ENCODE peak calls at places on chromosomes 2 and 18, in nine cellular contexts. One of them, this sample, is unnamed.

GRCh38 chr2:44974064-44974715 is 32.7 kb downstream of the SIX3 start:
- DNase-seq in AG10803: peak; percentile 39
- DNase-seq in bronchial epithelial cell: peak; percentile 76
- DNase-seq in fibroblast of pulmonary artery: peak; percentile 55
- DNase-seq in astrocyte of the cerebellum: no peak
- DNase-seq in lower lobe of right lung: no peak
- DNase-seq in OCI-LY7: peak; percentile 63
- DNase-seq in RWPE1: peak; percentile 46
- DNase-seq in K562: peak; percentile 68
- DNase-seq in this sample: peak; percentile 41

GRCh38 chr2:216624251-216624650 is 9.0 kb upstream of the IGFBP2 start:
- DNase-seq in AG10803: no peak
- DNase-seq in bronchial epithelial cell: no peak
- DNase-seq in fibroblast of pulmonary artery: no peak
- DNase-seq in astrocyte of the cerebellum: no peak
- DNase-seq in lower lobe of right lung: no peak
- DNase-seq in OCI-LY7: no peak
- DNase-seq in RWPE1: no peak
- DNase-seq in K562: no peak
- DNase-seq in this sample: no peak

GRCh38 chr2:238108423-238109201 is 8.5 kb downstream of the ESPNL start:
- DNase-seq in AG10803: no peak
- DNase-seq in bronchial epithelial cell: no peak
- DNase-seq in fibroblast of pulmonary artery: no peak
- DNase-seq in astrocyte of the cerebellum: no peak
- DNase-seq in lower lobe of right lung: peak; percentile 49
- DNase-seq in OCI-LY7: peak; percentile 94
- DNase-seq in RWPE1: no peak
- DNase-seq in K562: peak; percentile 53
- DNase-seq in this sample: no peak

GRCh38 chr2:27042159-27042661 is 9.3 kb upstream of the AGBL5 start:
- DNase-seq in AG10803: no peak
- DNase-seq in bronchial epithelial cell: no peak
- DNase-seq in fibroblast of pulmonary artery: no peak
- DNase-seq in astrocyte of the cerebellum: no peak
- DNase-seq in lower lobe of right lung: no peak
- DNase-seq in OCI-LY7: peak; percentile 62
- DNase-seq in RWPE1: no peak
- DNase-seq in K562: no peak
- DNase-seq in this sample: no peak

GRCh38 chr2:201466050-201466660 is 14.6 kb downstream of the STRADB start:
- DNase-seq in AG10803: peak; percentile 66
- DNase-seq in bronchial epithelial cell: peak; percentile 64
- DNase-seq in fibroblast of pulmonary artery: peak; percentile 70
- DNase-seq in astrocyte of the cerebellum: peak; percentile 42
- DNase-seq in lower lobe of right lung: no peak
- DNase-seq in OCI-LY7: no peak
- DNase-seq in RWPE1: peak; percentile 54
- DNase-seq in K562: no peak
- DNase-seq in this sample: peak; percentile 74

GRCh38 chr2:3637311-3637675 is 20.7 kb upstream of the ALLC start:
- DNase-seq in AG10803: no peak
- DNase-seq in bronchial epithelial cell: no peak
- DNase-seq in fibroblast of pulmonary artery: no peak
- DNase-seq in astrocyte of the cerebellum: no peak
- DNase-seq in lower lobe of right lung: no peak
- DNase-seq in OCI-LY7: no peak
- DNase-seq in RWPE1: no peak
- DNase-seq in K562: no peak
- DNase-seq in this sample: no peak

GRCh38 chr2:183112575-183112974 is 11.7 kb upstream of the NUP35 start:
- DNase-seq in AG10803: no peak
- DNase-seq in bronchial epithelial cell: no peak
- DNase-seq in fibroblast of pulmonary artery: no peak
- DNase-seq in astrocyte of the cerebellum: no peak
- DNase-seq in lower lobe of right lung: no peak
- DNase-seq in OCI-LY7: no peak
- DNase-seq in RWPE1: no peak
- DNase-seq in K562: peak; percentile 56
- DNase-seq in this sample: no peak

GRCh38 chr18:23793985-23794867 is 105.0 kb downstream of the LAMA3 start:
- DNase-seq in AG10803: no peak
- DNase-seq in bronchial epithelial cell: no peak
- DNase-seq in fibroblast of pulmonary artery: no peak
- DNase-seq in astrocyte of the cerebellum: no peak
- DNase-seq in lower lobe of right lung: no peak
- DNase-seq in OCI-LY7: no peak
- DNase-seq in RWPE1: no peak
- DNase-seq in K562: no peak
- DNase-seq in this sample: no peak

GRCh38 chr2:187567126-187567525 is 12.9 kb upstream of the TFPI start:
- DNase-seq in AG10803: peak; percentile 76
- DNase-seq in bronchial epithelial cell: no peak
- DNase-seq in fibroblast of pulmonary artery: peak; percentile 90
- DNase-seq in astrocyte of the cerebellum: no peak
- DNase-seq in lower lobe of right lung: no peak
- DNase-seq in OCI-LY7: no peak
- DNase-seq in RWPE1: no peak
- DNase-seq in K562: no peak
- DNase-seq in this sample: no peak

GRCh38 chr2:9263388-9263787 is 56.8 kb downstream of the ASAP2 start:
- DNase-seq in AG10803: no peak
- DNase-seq in bronchial epithelial cell: no peak
- DNase-seq in fibroblast of pulmonary artery: no peak
- DNase-seq in astrocyte of the cerebellum: no peak
- DNase-seq in lower lobe of right lung: no peak
- DNase-seq in OCI-LY7: no peak
- DNase-seq in RWPE1: no peak
- DNase-seq in K562: no peak
- DNase-seq in this sample: no peak

GRCh38 chr2:68052717-68053422 is 9.9 kb downstream of the C1D start:
- DNase-seq in AG10803: peak; percentile 18
- DNase-seq in bronchial epithelial cell: no peak
- DNase-seq in fibroblast of pulmonary artery: no peak
- DNase-seq in astrocyte of the cerebellum: no peak
- DNase-seq in lower lobe of right lung: no peak
- DNase-seq in OCI-LY7: no peak
- DNase-seq in RWPE1: no peak
- DNase-seq in K562: no peak
- DNase-seq in this sample: no peak

GRCh38 chr2:156427067-156427466 is 9.1 kb upstream of the GPD2 start:
- DNase-seq in AG10803: no peak
- DNase-seq in bronchial epithelial cell: no peak
- DNase-seq in fibroblast of pulmonary artery: no peak
- DNase-seq in astrocyte of the cerebellum: no peak
- DNase-seq in lower lobe of right lung: no peak
- DNase-seq in OCI-LY7: no peak
- DNase-seq in RWPE1: no peak
- DNase-seq in K562: no peak
- DNase-seq in this sample: no peak

GRCh38 chr2:224938670-224939309 is 103.5 kb downstream of the DOCK10 start:
- DNase-seq in AG10803: no peak
- DNase-seq in bronchial epithelial cell: no peak
- DNase-seq in fibroblast of pulmonary artery: peak; percentile 71
- DNase-seq in astrocyte of the cerebellum: no peak
- DNase-seq in lower lobe of right lung: no peak
- DNase-seq in OCI-LY7: peak; percentile 64
- DNase-seq in RWPE1: no peak
- DNase-seq in K562: no peak
- DNase-seq in this sample: peak; percentile 18

GRCh38 chr2:54103454-54104314 is 11.7 kb upstream of the ACYP2 start:
- DNase-seq in AG10803: peak; percentile 50
- DNase-seq in bronchial epithelial cell: peak; percentile 93
- DNase-seq in fibroblast of pulmonary artery: peak; percentile 67
- DNase-seq in astrocyte of the cerebellum: peak; percentile 20
- DNase-seq in lower lobe of right lung: no peak
- DNase-seq in OCI-LY7: peak; percentile 93
- DNase-seq in RWPE1: peak; percentile 88
- DNase-seq in K562: peak; percentile 50
- DNase-seq in this sample: peak; percentile 64

GRCh38 chr18:57164401-57164800 is 17.5 kb downstream of the BOD1L2 start:
- DNase-seq in AG10803: no peak
- DNase-seq in bronchial epithelial cell: no peak
- DNase-seq in fibroblast of pulmonary artery: no peak
- DNase-seq in astrocyte of the cerebellum: no peak
- DNase-seq in lower lobe of right lung: no peak
- DNase-seq in OCI-LY7: no peak
- DNase-seq in RWPE1: no peak
- DNase-seq in K562: no peak
- DNase-seq in this sample: no peak
- TF ChIP-seq CTCF in AG10803: no peak
- TF ChIP-seq CTCF in bronchial epithelial cell: no peak
- TF ChIP-seq CTCF in fibroblast of pulmonary artery: no peak
- TF ChIP-seq CTCF in astrocyte of the cerebellum: no peak
- TF ChIP-seq CTCF in lower lobe of right lung: no peak
- TF ChIP-seq CTCF in OCI-LY7: no peak
- TF ChIP-seq CTCF in RWPE1: no peak
- TF ChIP-seq CTCF in K562: no peak
- TF ChIP-seq CTCF in this sample: no peak

GRCh38 chr2:73111300-73112025 is 1.3 kb downstream of the RAB11FIP5 start:
- DNase-seq in AG10803: no peak
- DNase-seq in bronchial epithelial cell: peak; percentile 60
- DNase-seq in fibroblast of pulmonary artery: no peak
- DNase-seq in astrocyte of the cerebellum: peak; percentile 36
- DNase-seq in lower lobe of right lung: no peak
- DNase-seq in OCI-LY7: no peak
- DNase-seq in RWPE1: peak; percentile 72
- DNase-seq in K562: peak; percentile 61
- DNase-seq in this sample: peak; percentile 42
- TF ChIP-seq CTCF in AG10803: no peak
- TF ChIP-seq CTCF in bronchial epithelial cell: peak; percentile 10
- TF ChIP-seq CTCF in fibroblast of pulmonary artery: no peak
- TF ChIP-seq CTCF in astrocyte of the cerebellum: no peak
- TF ChIP-seq CTCF in lower lobe of right lung: no peak
- TF ChIP-seq CTCF in OCI-LY7: no peak
- TF ChIP-seq CTCF in RWPE1: no peak
- TF ChIP-seq CTCF in K562: no peak
- TF ChIP-seq CTCF in this sample: no peak

GRCh38 chr2:19462228-19462627 is 103.8 kb upstream of the OSR1 start:
- DNase-seq in AG10803: no peak
- DNase-seq in bronchial epithelial cell: no peak
- DNase-seq in fibroblast of pulmonary artery: peak; percentile 12
- DNase-seq in astrocyte of the cerebellum: no peak
- DNase-seq in lower lobe of right lung: no peak
- DNase-seq in OCI-LY7: no peak
- DNase-seq in RWPE1: no peak
- DNase-seq in K562: no peak
- DNase-seq in this sample: no peak

GRCh38 chr2:19458604-19459003 is 100.2 kb upstream of the OSR1 start:
- DNase-seq in AG10803: no peak
- DNase-seq in bronchial epithelial cell: no peak
- DNase-seq in fibroblast of pulmonary artery: no peak
- DNase-seq in astrocyte of the cerebellum: no peak
- DNase-seq in lower lobe of right lung: no peak
- DNase-seq in OCI-LY7: no peak
- DNase-seq in RWPE1: no peak
- DNase-seq in K562: no peak
- DNase-seq in this sample: no peak

GRCh38 chr2:19457809-19458208 is 99.4 kb upstream of the OSR1 start:
- DNase-seq in AG10803: no peak
- DNase-seq in bronchial epithelial cell: peak; percentile 9
- DNase-seq in fibroblast of pulmonary artery: no peak
- DNase-seq in astrocyte of the cerebellum: no peak
- DNase-seq in lower lobe of right lung: no peak
- DNase-seq in OCI-LY7: no peak
- DNase-seq in RWPE1: no peak
- DNase-seq in K562: no peak
- DNase-seq in this sample: no peak

GRCh38 chr2:19460761-19461160 is 102.3 kb upstream of the OSR1 start:
- DNase-seq in AG10803: no peak
- DNase-seq in bronchial epithelial cell: no peak
- DNase-seq in fibroblast of pulmonary artery: no peak
- DNase-seq in astrocyte of the cerebellum: no peak
- DNase-seq in lower lobe of right lung: no peak
- DNase-seq in OCI-LY7: no peak
- DNase-seq in RWPE1: no peak
- DNase-seq in K562: no peak
- DNase-seq in this sample: no peak

DNA sequence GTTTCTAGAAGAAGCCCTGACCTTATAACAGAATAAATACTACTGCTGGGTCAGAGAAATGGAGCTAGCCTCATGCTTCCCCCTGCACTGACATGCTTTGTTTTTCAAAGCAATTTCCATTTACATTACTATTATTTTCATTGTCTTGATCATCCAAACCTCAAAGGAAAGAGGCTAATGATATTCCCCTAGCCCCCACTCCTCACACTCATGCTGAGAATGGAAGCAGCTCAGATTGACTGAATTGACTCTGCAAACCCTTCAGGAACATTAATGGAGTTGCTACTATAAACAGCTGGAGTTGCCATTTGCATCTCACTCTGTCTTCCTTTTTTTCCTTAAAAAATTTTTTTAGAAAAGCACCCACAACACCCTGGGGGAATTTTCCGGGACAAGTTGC is 103.1 kb upstream of the OSR1 start:
- DNase-seq in AG10803: no peak
- DNase-seq in bronchial epithelial cell: no peak
- DNase-seq in fibroblast of pulmonary artery: no peak
- DNase-seq in astrocyte of the cerebellum: no peak
- DNase-seq in lower lobe of right lung: no peak
- DNase-seq in OCI-LY7: no peak
- DNase-seq in RWPE1: no peak
- DNase-seq in K562: no peak
- DNase-seq in this sample: no peak
- TF ChIP-seq CTCF in AG10803: no peak
- TF ChIP-seq CTCF in bronchial epithelial cell: no peak
- TF ChIP-seq CTCF in fibroblast of pulmonary artery: no peak
- TF ChIP-seq CTCF in astrocyte of the cerebellum: no peak
- TF ChIP-seq CTCF in lower lobe of right lung: no peak
- TF ChIP-seq CTCF in OCI-LY7: no peak
- TF ChIP-seq CTCF in RWPE1: no peak
- TF ChIP-seq CTCF in K562: no peak
- TF ChIP-seq CTCF in this sample: no peak

DNA sequence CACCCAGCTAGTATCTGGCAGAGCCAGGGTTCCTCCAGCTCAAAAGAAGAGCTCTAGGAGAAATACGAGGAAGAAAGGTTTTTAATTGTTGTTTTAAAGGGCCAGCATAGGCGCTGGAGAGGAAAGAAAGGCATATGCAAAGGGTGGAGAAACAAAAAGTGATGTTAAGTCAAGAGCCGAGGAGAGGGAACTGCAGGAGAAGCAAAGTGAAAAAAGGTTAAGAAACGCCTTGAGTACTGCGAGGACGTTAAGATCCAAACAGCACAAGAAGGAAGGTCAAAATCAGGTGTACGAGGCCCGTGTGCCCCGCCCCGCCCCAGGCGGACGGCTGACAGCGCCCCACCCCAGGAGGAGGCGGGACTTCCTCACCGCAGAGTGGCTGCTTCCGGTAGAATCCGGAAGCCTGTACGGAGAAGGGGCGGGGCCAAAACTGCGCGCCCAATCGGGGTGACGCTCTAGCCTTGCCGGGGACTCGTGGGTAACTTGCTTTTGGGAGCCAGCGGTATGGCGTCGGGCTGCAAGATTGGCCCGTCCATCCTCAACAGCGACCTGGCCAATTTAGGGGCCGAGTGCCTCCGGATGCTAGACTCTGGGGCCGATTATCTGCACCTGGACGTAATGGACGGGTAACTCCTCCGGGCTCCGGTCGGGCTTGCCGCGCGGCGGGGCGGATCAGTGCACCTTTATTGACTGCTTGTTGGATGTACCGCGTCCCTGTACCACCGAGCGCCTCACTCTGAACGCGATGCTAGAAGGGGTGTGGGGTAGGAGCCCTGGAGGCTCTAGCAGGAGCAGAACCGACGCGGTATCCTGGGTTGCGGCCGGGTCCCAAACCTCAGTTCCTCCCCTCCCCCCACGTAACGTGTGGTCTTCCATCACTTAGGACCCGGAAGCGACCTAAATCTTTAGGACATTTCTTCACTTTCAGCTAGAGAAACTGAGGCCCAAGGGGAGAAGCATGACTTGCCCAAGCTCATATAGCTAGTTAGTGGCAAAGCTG is at the start of gene RPE:
- DNase-seq in AG10803: peak; percentile 93
- DNase-seq in bronchial epithelial cell: peak; percentile 87
- DNase-seq in fibroblast of pulmonary artery: peak; percentile 93
- DNase-seq in astrocyte of the cerebellum: peak; percentile 83
- DNase-seq in lower lobe of right lung: peak; percentile 97
- DNase-seq in OCI-LY7: peak; percentile 97
- DNase-seq in RWPE1: peak; percentile 94
- DNase-seq in K562: peak; percentile 94
- DNase-seq in this sample: peak; percentile 92
- TF ChIP-seq CTCF in AG10803: no peak
- TF ChIP-seq CTCF in bronchial epithelial cell: no peak
- TF ChIP-seq CTCF in fibroblast of pulmonary artery: no peak
- TF ChIP-seq CTCF in astrocyte of the cerebellum: no peak
- TF ChIP-seq CTCF in lower lobe of right lung: no peak
- TF ChIP-seq CTCF in OCI-LY7: no peak
- TF ChIP-seq CTCF in RWPE1: no peak
- TF ChIP-seq CTCF in K562: no peak
- TF ChIP-seq CTCF in this sample: peak; percentile 11